ENCODE peak calls at places on chromosome 6, in nine cellular contexts. R is PC-9; A is type B pancreatic cell; N is GM13976; S is stimulated activated CD4-positive, alpha-beta T cell treated with anti-CD3 and anti-CD28 coated beads, Interleukin-2, amount 100 ng/mL, for 4 hours; D is AG09319; J is ovary; E is natural killer cell; M is occipital lobe. V is an unnamed sample.

GRCh38 chr6:89623749-89624148 is 14.8 kb downstream of the LYRM2 start:
- DNase-seq in R (no peak), A (no peak), N (no peak), S (no peak), D (no peak), J (no peak), E (no peak), M (no peak), V (no peak)

GRCh38 chr6:110826236-110827129 is 11.2 kb upstream of the CDK19 start:
- DNase-seq in R (peak), A (no peak), N (no peak), S (no peak), D (no peak), J (no peak), E (no peak), M (no peak), V (no peak)

GRCh38 chr6:79432726-79433125 is 104.5 kb downstream of the LCA5 start:
- DNase-seq in R (no peak), A (no peak), N (no peak), S (no peak), D (no peak), J (no peak), E (no peak), M (no peak), V (no peak)

GRCh38 chr6:14408491-14408890 is 290.9 kb downstream of the CD83 start:
- DNase-seq in R (no peak), A (no peak), N (no peak), S (no peak), D (no peak), J (no peak), E (no peak), M (no peak), V (no peak)

GRCh38 chr6:141719476-141719875 is 413.2 kb upstream of the GJE1 start:
- DNase-seq in R (no peak), A (no peak), N (no peak), S (no peak), D (no peak), J (no peak), E (no peak), M (no peak), V (no peak)

GRCh38 chr6:141610741-141611140 is 522.0 kb upstream of the GJE1 start:
- DNase-seq in R (peak), A (no peak), N (no peak), S (no peak), D (no peak), J (no peak), E (no peak), M (no peak), V (peak)

GRCh38 chr6:144297498-144298166 is 12.5 kb downstream of the UTRN start:
- DNase-seq in R (no peak), A (no peak), N (no peak), S (no peak), D (no peak), J (no peak), E (no peak), M (no peak), V (no peak)

GRCh38 chr6:142146828-142147662 is at the start of the genes NMBR and VTA1:
- DNase-seq in R (peak), A (peak), N (peak), S (peak), D (peak), J (peak), E (peak), M (peak), V (peak)

GRCh38 chr6:6333498-6333897 is 13.0 kb upstream of the F13A1 start:
- DNase-seq in R (no peak), A (no peak), N (no peak), S (no peak), D (no peak), J (no peak), E (no peak), M (no peak), V (no peak)

GRCh38 chr6:111972714-111973678 is 80.9 kb upstream of the CCN6 start:
- DNase-seq in R (peak), A (no peak), N (no peak), S (peak), D (peak), J (peak), E (peak), M (no peak), V (peak)

V was measured in A549.